ENCODE peak calls at places on chromosomes 6 and 20, in six cellular contexts. V, D, C, O, A and U are unnamed samples.

GRCh38 chr6:27332692-27333641 is 20.9 kb upstream of the POM121L2 start:
- DNase-seq in C (peak), V (no peak), D (no peak), O (peak), A (no peak), U (no peak)

GRCh38 chr6:43083041-43083669 is 7.0 kb downstream of the PTK7 start:
- DNase-seq in A (no peak), V (no peak), O (no peak), C (no peak), D (no peak), U (no peak)

GRCh38 chr20:36686504-36686903 is 40.5 kb upstream of the SLA2 start:
- DNase-seq in O (no peak), D (no peak), V (no peak), C (no peak), A (no peak), U (no peak)

GRCh38 chr6:73521351-73522254 is 771 bp upstream of the EEF1A1 start:
- DNase-seq in D (peak), A (peak), O (peak), V (peak), C (no peak), U (peak)

GRCh38 chr6:151534576-151534975 is 40.8 kb downstream of the CCDC170 start:
- DNase-seq in C (no peak), O (no peak), D (no peak), A (no peak), V (no peak), U (no peak)

GRCh38 chr20:46078954-46079353 is 10.8 kb downstream of the NCOA5 start:
- DNase-seq in A (no peak), D (no peak), C (no peak), O (no peak), V (no peak), U (no peak)

GRCh38 chr20:1266167-1266973 is at the start of gene SNPH:
- DNase-seq in D (peak), O (peak), A (peak), V (peak), C (peak), U (no peak)

GRCh38 chr6:100700009-100700408 is 181.1 kb downstream of the ASCC3 start:
- DNase-seq in O (no peak), C (no peak), D (no peak), V (no peak), A (no peak), U (no peak)

GRCh38 chr6:138545621-138545980 is 46.3 kb upstream of the NHSL1 start:
- DNase-seq in O (peak), V (peak), C (no peak), A (peak), D (peak), U (no peak)

GRCh38 chr20:38155811-38156210 is 9.3 kb downstream of the TGM2 start:
- DNase-seq in D (no peak), A (no peak), V (peak), C (no peak), O (no peak), U (no peak)

GRCh38 chr6:137883400-137883888 is 16.4 kb downstream of the TNFAIP3 start:
- DNase-seq in A (no peak), V (no peak), D (no peak), C (peak), O (peak), U (no peak)

GRCh38 chr6:35691027-35691824 is 2.5 kb upstream of the FKBP5 start:
- DNase-seq in V (peak), O (peak), C (no peak), A (peak), D (peak), U (peak)

GRCh38 chr20:33046412-33046811 is 7.3 kb upstream of the BPIFB3 start:
- DNase-seq in A (no peak), D (no peak), C (no peak), O (no peak), V (no peak), U (no peak)

GRCh38 chr20:44089987-44090674 is 96.9 kb downstream of the JPH2 start:
- DNase-seq in A (no peak), O (peak), D (no peak), C (no peak), V (no peak), U (no peak)

GRCh38 chr6:160421854-160422253 is 73.7 kb downstream of the SLC22A3 start:
- DNase-seq in O (no peak), V (peak), C (no peak), D (peak), A (no peak), U (no peak)

GRCh38 chr6:117078624-117079023 is 186.7 kb upstream of the VGLL2 start:
- DNase-seq in A (no peak), V (no peak), O (no peak), D (no peak), C (no peak), U (no peak)

GRCh38 chr6:122180132-122180531 is 219.3 kb upstream of the HSF2 start:
- DNase-seq in D (no peak), O (peak), A (no peak), C (no peak), V (peak), U (no peak)

GRCh38 chr6:170403451-170403850 is 96.9 kb downstream of the FAM120B start:
- DNase-seq in D (no peak), O (peak), V (no peak), C (no peak), A (no peak), U (no peak)

GRCh38 chr6:3159805-3160781 is 2.7 kb upstream of the TUBB2A start:
- DNase-seq in A (no peak), V (no peak), C (peak), D (no peak), O (peak), U (peak)

GRCh38 chr20:45138451-45139300 is 14.4 kb upstream of the WFDC12 start:
- DNase-seq in C (no peak), A (peak), D (peak), V (peak), O (no peak), U (peak)

GRCh38 chr6:4066029-4066755 is 12.7 kb downstream of the FAM217A start:
- DNase-seq in D (no peak), C (no peak), V (no peak), O (no peak), A (no peak), U (no peak)

GRCh38 chr6:131383421-131384411 is 189.3 kb upstream of the ARG1 start:
- DNase-seq in D (no peak), V (no peak), O (no peak), C (no peak), A (no peak), U (no peak)

GRCh38 chr6:134052776-134053120 is 324 bp upstream of the SLC2A12 start:
- DNase-seq in A (no peak), O (no peak), V (no peak), D (no peak), C (no peak), U (no peak)
- H3K4me3 ChIP-seq in A (peak), O (no peak), V (peak), D (peak), C (peak), U (peak)

GRCh38 chr20:54711061-54711460 is 235.7 kb downstream of the DOK5 start:
- DNase-seq in D (no peak), A (no peak), O (no peak), V (no peak), C (no peak), U (no peak)

GRCh38 chr20:54716169-54716747 is 240.9 kb downstream of the DOK5 start:
- DNase-seq in O (no peak), D (no peak), C (no peak), V (no peak), A (no peak), U (no peak)

GRCh38 chr20:54713727-54714126 is 238.3 kb downstream of the DOK5 start:
- DNase-seq in C (no peak), O (no peak), D (no peak), A (no peak), V (no peak), U (no peak)

GRCh38 chr20:54714817-54715216 is 239.4 kb downstream of the DOK5 start:
- DNase-seq in O (no peak), A (no peak), C (no peak), D (no peak), V (no peak), U (no peak)

GRCh38 chr20:54716790-54717189 is 241.4 kb downstream of the DOK5 start:
- DNase-seq in O (no peak), A (no peak), C (no peak), D (no peak), V (no peak), U (no peak)
- H3K27ac ChIP-seq in O (no peak), A (no peak), C (no peak), D (no peak), V (no peak), U (no peak)

GRCh38 chr6:33247977-33248642 is 23.6 kb downstream of the VPS52 start:
- DNase-seq in C (peak), V (peak), D (peak), O (peak), A (peak), U (peak)
- H3K4me3 ChIP-seq in C (peak), V (peak), D (peak), O (peak), A (peak), U (peak)

GRCh38 chr20:62970307-62971210 is 18.1 kb downstream of the SLC17A9 start:
- DNase-seq in V (no peak), O (no peak), C (no peak), D (no peak), A (no peak), U (no peak)
- H3K27ac ChIP-seq in V (no peak), O (no peak), C (no peak), D (no peak), A (no peak), U (no peak)

GRCh38 chr6:165662041-165662491 is 975 bp downstream of the PDE10A start:
- DNase-seq in A (no peak), D (peak), C (no peak), O (peak), V (peak), U (no peak)
- H3K4me3 ChIP-seq in A (peak), D (peak), C (no peak), O (peak), V (peak), U (peak)

DNA sequence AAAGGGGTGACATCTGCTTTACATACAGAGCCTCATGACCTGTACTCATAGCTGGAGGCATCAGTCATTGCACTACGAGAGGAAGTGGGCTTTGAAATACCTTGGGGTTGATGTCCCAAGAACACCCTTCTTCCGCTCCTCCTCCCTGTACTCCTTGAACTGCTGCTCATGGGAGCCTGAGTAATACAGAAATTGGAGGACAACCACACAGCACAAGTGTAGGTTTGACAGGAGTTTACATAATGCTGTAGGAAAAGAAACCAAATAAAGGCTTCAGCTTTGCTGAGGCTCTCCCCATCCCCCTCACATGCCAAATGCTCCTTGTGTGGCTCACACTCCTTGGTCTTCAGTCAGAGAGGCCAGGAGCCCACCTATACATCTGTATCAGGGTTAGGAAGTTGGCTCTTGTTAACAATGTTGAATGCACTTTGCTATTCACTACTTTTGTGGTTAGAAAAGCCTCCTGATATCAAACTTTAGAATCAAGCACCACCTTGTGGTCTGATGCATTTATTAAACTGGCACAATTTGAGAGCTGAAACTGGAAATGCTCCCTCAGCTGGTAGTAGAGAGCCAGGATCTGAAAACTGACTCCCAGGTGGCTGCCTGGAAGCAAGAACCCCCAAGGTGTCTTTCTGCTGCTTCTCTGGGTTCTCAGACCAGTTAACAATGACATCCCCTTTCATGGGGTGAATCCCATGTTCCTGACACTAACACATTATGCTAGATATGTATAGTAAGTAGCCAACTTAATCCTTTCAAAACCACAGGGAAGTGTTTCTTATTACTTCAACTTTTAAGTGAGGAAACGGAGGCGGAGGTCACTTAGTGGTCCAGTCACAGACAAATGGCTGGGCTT is 56.2 kb upstream of the EDN1 start:
- DNase-seq in O (peak), A (no peak), C (no peak), D (no peak), V (no peak), U (no peak)
- H3K27ac ChIP-seq in O (peak), A (no peak), C (no peak), D (no peak), V (no peak), U (no peak)

DNA sequence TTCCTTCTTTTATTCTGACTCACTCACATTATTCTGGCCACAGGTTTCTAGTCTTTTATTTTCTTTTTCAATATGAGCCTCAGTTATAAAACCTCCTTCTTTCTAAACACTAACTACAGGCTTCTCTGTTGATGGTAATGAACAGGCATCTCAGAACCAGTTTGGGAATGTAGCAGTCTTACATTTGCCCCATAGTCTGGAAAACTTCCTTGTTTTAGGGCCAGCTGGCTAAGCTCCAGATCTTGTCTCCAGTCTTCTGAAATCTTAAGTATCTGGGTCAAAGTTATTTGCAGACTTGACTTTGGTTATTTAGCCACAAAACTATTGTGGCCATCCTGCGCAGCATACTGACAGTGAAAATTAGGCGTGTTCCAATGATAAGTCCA is 97.1 kb upstream of the MAN1A1 start:
- DNase-seq in A (no peak), C (no peak), D (no peak), V (peak), O (peak), U (peak)
- H3K4me3 ChIP-seq in A (no peak), C (no peak), D (no peak), V (no peak), O (no peak), U (no peak)

GRCh38 chr6:108874470-108875160 is 26.4 kb downstream of the ARMC2 start:
- DNase-seq in C (no peak), V (no peak), A (no peak), D (no peak), O (peak), U (no peak)

GRCh38 chr6:108873971-108874370 is 25.7 kb downstream of the ARMC2 start:
- DNase-seq in D (no peak), O (no peak), A (no peak), V (no peak), C (no peak), U (no peak)

GRCh38 chr6:108873251-108873650 is 25.0 kb downstream of the ARMC2 start:
- DNase-seq in D (no peak), A (no peak), V (no peak), C (no peak), O (no peak), U (no peak)

GRCh38 chr6:108870357-108870756 is 22.1 kb downstream of the ARMC2 start:
- DNase-seq in O (no peak), D (no peak), V (no peak), A (no peak), C (no peak), U (no peak)

GRCh38 chr6:108872001-108872974 is 24.1 kb downstream of the ARMC2 start:
- DNase-seq in D (no peak), A (no peak), V (no peak), O (no peak), C (peak), U (no peak)
- H3K27ac ChIP-seq in D (no peak), A (peak), V (peak), O (no peak), C (no peak), U (no peak)

DNA sequence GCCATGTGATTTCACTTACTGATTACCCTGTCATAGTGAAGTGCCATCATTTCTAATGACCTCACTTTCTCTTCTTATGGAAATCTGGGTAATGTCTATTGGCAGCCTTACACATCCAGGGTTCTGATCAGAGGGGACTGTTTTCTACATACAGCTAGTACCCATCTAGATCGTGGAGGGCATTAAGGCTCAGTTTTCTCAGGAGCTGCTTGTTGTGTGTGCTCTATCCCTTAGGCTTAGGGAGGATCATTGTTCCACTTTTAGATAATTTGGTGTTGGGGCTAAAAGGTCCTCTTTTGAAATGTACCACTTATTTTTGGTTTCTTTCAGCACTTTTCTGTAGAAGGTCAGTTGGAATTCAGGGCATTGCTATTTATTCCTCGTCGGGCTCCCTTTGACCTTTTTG is 3.8 kb downstream of the HSP90AB1 start:
- DNase-seq in O (no peak), D (no peak), C (no peak), A (no peak), V (no peak), U (no peak)
- H3K4me3 ChIP-seq in O (no peak), D (no peak), C (no peak), A (no peak), V (no peak), U (no peak)

DNA sequence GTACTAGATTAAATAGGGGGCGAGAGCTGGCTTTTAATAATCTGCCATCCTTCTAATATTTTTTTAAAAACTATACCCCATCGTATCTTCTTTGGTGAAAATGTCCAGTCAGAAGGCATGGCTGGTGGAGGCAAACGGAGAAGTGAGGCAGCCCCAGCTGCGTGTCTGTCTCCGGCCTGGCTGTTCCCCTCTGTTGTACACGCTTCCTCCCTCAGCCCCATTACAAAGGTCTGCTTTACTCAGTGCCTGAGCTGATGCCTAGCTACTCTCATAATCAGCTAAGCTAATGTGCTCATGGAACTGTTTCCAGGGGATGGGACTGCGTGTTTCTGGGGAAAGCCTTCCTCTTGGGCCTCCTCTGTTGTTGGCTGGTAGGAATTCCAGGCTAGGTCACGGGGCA is 67.3 kb downstream of the PPP1R3G start:
- DNase-seq in A (no peak), O (no peak), V (no peak), D (no peak), C (no peak), U (no peak)
- H3K27ac ChIP-seq in A (no peak), O (no peak), V (no peak), D (no peak), C (no peak), U (no peak)